ENCODE peak calls at places on chromosomes 6 and 20, in five cellular contexts. X is pancreas, B is Peyer's patch, D is endothelial cell of umbilical vein, U is fibroblast of lung. Z is an unnamed sample.

GRCh38 chr20:44098657-44099056 is 88.3 kb downstream of the JPH2 start:
- DNase-seq in X (no peak), B (no peak), D (no peak), U (no peak), Z (no peak)

GRCh38 chr6:75863784-75864183 is 114.7 kb downstream of the MYO6 start:
- DNase-seq in X (no peak), B (no peak), D (no peak), U (no peak), Z (no peak)

GRCh38 chr6:117482240-117483003 is at the start of gene DCBLD1:
- DNase-seq in X (peak; percentile 84), B (peak; percentile 92), D (peak; percentile 78), U (peak; percentile 79), Z (peak; percentile 35)

GRCh38 chr20:35768731-35769664 is 2.8 kb upstream of the PHF20 start:
- DNase-seq in X (peak; percentile 89), B (peak; percentile 76), D (peak; percentile 97), U (peak; percentile 95), Z (no peak)

GRCh38 chr20:33936651-33937050 is 57.1 kb upstream of the RALY start:
- DNase-seq in X (no peak), B (no peak), D (no peak), U (no peak), Z (no peak)

GRCh38 chr20:37353285-37353849 is 7.4 kb downstream of the SRC start:
- DNase-seq in X (no peak), B (no peak), D (no peak), U (no peak), Z (no peak)

GRCh38 chr20:29878777-29879442 is 1378.6 kb upstream of the DEFB115 start:
- DNase-seq in X (peak; percentile 29), B (no peak), D (no peak), U (no peak), Z (no peak)

GRCh38 chr20:1964659-1965405 is 29.0 kb downstream of the PDYN start:
- DNase-seq in X (no peak), B (no peak), D (no peak), U (no peak), Z (no peak)

GRCh38 chr6:169868458-169868857 is 117.0 kb downstream of the ERMARD start:
- DNase-seq in X (no peak), B (peak; percentile 61), D (no peak), U (no peak), Z (peak; percentile 8)

GRCh38 chr20:47682916-47683315 is 102.4 kb downstream of the SULF2 start:
- DNase-seq in X (no peak), B (no peak), D (no peak), U (no peak), Z (no peak)

GRCh38 chr6:81772741-81773140 is 20.3 kb upstream of the TENT5A start:
- DNase-seq in X (no peak), B (no peak), D (no peak), U (peak; percentile 70), Z (no peak)

GRCh38 chr6:42140756-42141602 is 1.4 kb downstream of the C6orf132 start:
- DNase-seq in X (no peak), B (peak; percentile 67), D (no peak), U (peak; percentile 23), Z (no peak)

GRCh38 chr20:22379472-22379871 is 204.9 kb downstream of the FOXA2 start:
- DNase-seq in X (no peak), B (no peak), D (no peak), U (peak; percentile 49), Z (no peak)

GRCh38 chr6:13932785-13933184 is 8.0 kb downstream of the RNF182 start:
- DNase-seq in X (no peak), B (no peak), D (no peak), U (no peak), Z (no peak)

GRCh38 chr20:41029150-41029872 is 689 bp downstream of the TOP1 start:
- DNase-seq in X (peak; percentile 57), B (peak; percentile 77), D (peak; percentile 54), U (no peak), Z (peak; percentile 63)

GRCh38 chr20:43463133-43463863 is 5.6 kb downstream of the SRSF6 start:
- DNase-seq in X (no peak), B (no peak), D (no peak), U (no peak), Z (no peak)

GRCh38 chr6:114087496-114087895 is 116.5 kb upstream of the HDAC2 start:
- DNase-seq in X (no peak), B (no peak), D (no peak), U (peak; percentile 12), Z (no peak)

GRCh38 chr6:104710543-104711335 is 149.0 kb downstream of the HACE1 start:
- DNase-seq in X (no peak), B (no peak), D (no peak), U (no peak), Z (no peak)

GRCh38 chr6:157385482-157385881 is 4.5 kb downstream of the ZDHHC14 start:
- DNase-seq in X (no peak), B (no peak), D (no peak), U (no peak), Z (no peak)

GRCh38 chr6:97842536-97842935 is 559.5 kb upstream of the MMS22L start:
- DNase-seq in X (no peak), B (no peak), D (no peak), U (no peak), Z (no peak)

GRCh38 chr6:102223942-102224341 is 830.4 kb downstream of the GRIK2 start:
- DNase-seq in X (no peak), B (no peak), D (no peak), U (no peak), Z (no peak)

GRCh38 chr20:25076731-25077609 is 5.0 kb downstream of the VSX1 start:
- DNase-seq in X (peak; percentile 46), B (no peak), D (no peak), U (peak; percentile 9), Z (no peak)
- H3K4me1 ChIP-seq in X (no peaks in the 10 kb centered on the region), B (no peaks in the 10 kb centered on the region), D (no peaks in the 10 kb centered on the region), U (no peaks in the 10 kb centered on the region), Z (no peaks in the 10 kb centered on the region)

DNA sequence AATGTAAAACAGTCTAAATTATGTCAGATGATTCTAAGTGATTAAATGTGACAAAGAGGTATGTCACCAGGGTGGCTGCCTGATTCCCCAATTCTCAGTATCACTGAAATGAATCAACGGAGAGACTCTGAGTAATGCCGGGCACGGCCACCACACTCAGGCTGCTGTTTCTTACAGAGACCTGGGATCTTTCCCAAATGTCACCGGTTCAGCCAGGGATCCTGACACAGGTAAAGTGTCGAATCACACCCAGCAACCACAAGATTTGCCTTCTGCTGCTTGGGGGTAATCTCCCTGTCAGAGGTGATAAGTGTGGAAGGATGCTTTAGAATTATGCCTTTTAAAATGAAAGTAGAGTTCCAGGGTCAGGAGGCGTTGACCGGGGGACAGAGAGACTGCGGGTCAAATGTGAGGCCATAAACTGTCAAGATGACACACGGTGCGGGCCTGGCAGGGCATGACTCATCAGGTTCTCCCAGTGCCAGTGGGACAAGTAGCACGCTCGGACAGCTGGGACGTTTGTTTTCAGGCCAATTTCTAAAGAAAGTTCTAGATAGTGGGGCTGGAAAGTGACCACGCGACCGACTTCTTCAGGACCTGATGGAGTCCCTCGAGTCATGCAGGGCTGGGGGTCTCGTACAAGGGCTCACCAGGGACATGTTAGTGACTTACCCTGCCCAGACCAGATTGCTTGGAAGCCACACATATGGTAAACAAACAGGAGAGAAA is 48.9 kb downstream of the PRDM1 start:
- DNase-seq in X (no peak), B (peak; percentile 79), D (no peak), U (peak; percentile 61), Z (no peak)
- H3K4me3 ChIP-seq in X (no peak overlapping the region), B (no peak overlapping the region), D (no peak overlapping the region), U (no peak overlapping the region), Z (no peak overlapping the region)

GRCh38 chr6:11203306-11204009 is 29.0 kb downstream of the NEDD9 start:
- DNase-seq in X (no peak), B (no peak), D (no peak), U (no peak), Z (no peak)
- H3K4me1 ChIP-seq in X (peaks cover 5% of the 10 kb centered on the region), B (no peaks in the 10 kb centered on the region), D (peaks cover 57% of the 10 kb centered on the region), U (peaks cover 36% of the 10 kb centered on the region), Z (peaks cover 43% of the 10 kb centered on the region)

DNA sequence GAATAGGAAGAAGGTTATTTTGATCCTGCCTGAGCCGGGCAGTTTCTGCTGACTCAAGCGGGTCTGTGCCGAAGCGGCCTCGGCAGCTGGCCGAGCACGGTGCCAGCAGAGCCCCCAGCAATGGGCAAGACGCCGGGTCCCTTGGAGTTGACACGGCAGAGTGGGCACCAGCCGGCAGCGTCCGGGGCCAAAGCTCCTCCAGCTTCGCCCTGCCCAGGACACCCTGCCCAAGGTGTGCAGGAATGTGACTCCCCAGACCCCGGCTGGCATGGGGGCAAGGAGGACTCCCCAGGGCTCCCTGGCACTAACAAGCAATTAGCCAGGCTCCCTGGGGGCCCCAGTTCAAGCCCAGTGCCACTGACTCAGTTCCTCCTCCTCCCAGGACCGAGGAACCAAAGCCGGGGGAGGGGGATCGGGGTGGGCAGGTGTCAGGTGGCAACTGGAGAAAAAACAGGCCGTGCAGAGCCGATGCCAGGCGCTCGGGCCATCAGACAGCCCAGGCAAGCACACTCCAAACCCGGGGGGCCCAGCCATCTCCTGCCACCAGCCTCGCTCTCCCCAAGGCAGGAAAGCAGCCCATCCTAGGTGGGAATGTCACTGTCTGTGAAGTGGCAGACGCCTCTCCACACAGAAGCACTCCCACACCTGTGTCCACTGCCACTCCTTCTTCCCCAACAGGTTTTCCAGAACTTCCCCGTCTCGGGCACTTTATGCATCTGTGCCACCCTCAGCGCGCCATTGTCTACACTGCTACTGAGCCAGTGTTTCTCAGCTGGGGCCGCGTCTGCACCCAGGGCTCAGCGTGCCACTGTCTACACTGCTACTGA is 41.2 kb upstream of the ZBP1 start:
- DNase-seq in X (no peak), B (peak; percentile 41), D (no peak), U (no peak), Z (no peak)
- H3K4me3 ChIP-seq in X (no peak overlapping the region), B (no peak overlapping the region), D (no peak overlapping the region), U (no peak overlapping the region), Z (no peak overlapping the region)

GRCh38 chr20:10577648-10578047 is 96.2 kb downstream of the JAG1 start:
- DNase-seq in X (no peak), B (no peak), D (no peak), U (no peak), Z (no peak)
- H3K4me1 ChIP-seq in X (peaks cover 8% of the 10 kb centered on the region), B (no peaks in the 10 kb centered on the region), D (peaks cover 25% of the 10 kb centered on the region), U (peaks cover 11% of the 10 kb centered on the region), Z (no peaks in the 10 kb centered on the region)

GRCh38 chr6:167827062-167827587 is 414 bp downstream of the AFDN start:
- DNase-seq in X (peak; percentile 70), B (no peak), D (no peak), U (peak; percentile 17), Z (no peak)
- H3K4me3 ChIP-seq in X (peak overlapping the region; percentile 68), B (peak overlapping the region; percentile 70), D (peak overlapping the region; percentile 98), U (peak overlapping the region; percentile 70), Z (no peak overlapping the region)

GRCh38 chr20:48720256-48721020 is 107.4 kb downstream of the PREX1 start:
- DNase-seq in X (no peak), B (peak; percentile 36), D (no peak), U (no peak), Z (no peak)

GRCh38 chr20:48719598-48720255 is 108.1 kb downstream of the PREX1 start:
- DNase-seq in X (no peak), B (peak; percentile 33), D (no peak), U (no peak), Z (no peak)

GRCh38 chr20:48717959-48718223 is 109.9 kb downstream of the PREX1 start:
- DNase-seq in X (no peak), B (no peak), D (no peak), U (no peak), Z (no peak)

GRCh38 chr20:48717095-48717958 is 110.5 kb downstream of the PREX1 start:
- DNase-seq in X (no peak), B (no peak), D (no peak), U (no peak), Z (no peak)

GRCh38 chr20:48718914-48719578 is 108.8 kb downstream of the PREX1 start:
- DNase-seq in X (no peak), B (peak; percentile 50), D (no peak), U (no peak), Z (no peak)
- H3K4me1 ChIP-seq in X (no peaks in the 10 kb centered on the region), B (peaks cover 62% of the 10 kb centered on the region), D (peaks cover 28% of the 10 kb centered on the region), U (peaks cover 14% of the 10 kb centered on the region), Z (peaks cover 86% of the 10 kb centered on the region)